ENCODE peak calls at places on chromosome 17, in five cellular contexts. Q is HAP-1; B is CD8-positive, alpha-beta memory T cell; I is IMR-90; F is fibroblast of lung. E is an unnamed sample.

GRCh38 chr17:80968602-80969029 is 23.0 kb upstream of the CHMP6 start:
- DNase-seq in Q (no peak), B (no peak), I (peak; percentile 49), F (peak; percentile 53), E (no peak)

GRCh38 chr17:78607061-78607460 is 29.9 kb upstream of the DNAH17 start:
- DNase-seq in Q (no peak), B (no peak), I (no peak), F (no peak), E (no peak)

GRCh38 chr17:67912656-67913055 is 83.6 kb downstream of the C17orf58 start:
- DNase-seq in Q (no peak), B (no peak), I (no peak), F (no peak), E (no peak)

GRCh38 chr17:55740515-55741352 is 10.1 kb upstream of the PCTP start:
- DNase-seq in Q (no peak), B (no peak), I (no peak), F (no peak), E (no peak)

GRCh38 chr17:50872710-50873424 is 6.7 kb upstream of the TOB1 start:
- DNase-seq in Q (no peak), B (peak; percentile 27), I (peak; percentile 25), F (peak; percentile 63), E (no peak)

GRCh38 chr17:61551255-61551742 is 39.7 kb downstream of the NACA2 start:
- DNase-seq in Q (peak; percentile 67), B (no peak), I (peak; percentile 67), F (peak; percentile 37), E (no peak)

GRCh38 chr17:82272495-82273326 is 789 bp downstream of the CSNK1D start:
- DNase-seq in Q (no peak), B (peak; percentile 23), I (no peak), F (no peak), E (no peak)

GRCh38 chr17:57662644-57663308 is 82.3 kb downstream of the CCDC182 start:
- DNase-seq in Q (no peak), B (peak; percentile 17), I (peak; percentile 99), F (peak; percentile 99), E (peak; percentile 96)

GRCh38 chr17:57810740-57811632 is 38.9 kb downstream of the MRPS23 start:
- DNase-seq in Q (no peak), B (no peak), I (peak; percentile 4), F (peak; percentile 78), E (no peak)

GRCh38 chr17:51479303-51479702 is 219.0 kb downstream of the UTP18 start:
- DNase-seq in Q (no peak), B (no peak), I (no peak), F (no peak), E (no peak)

GRCh38 chr17:36920032-36921000 is 17.0 kb upstream of the LHX1 start:
- DNase-seq in Q (no peak), B (no peak), I (peak; percentile 46), F (peak; percentile 83), E (peak; percentile 75)

GRCh38 chr17:55324296-55324978 is 59.7 kb downstream of the HLF start:
- DNase-seq in Q (no peak), B (no peak), I (no peak), F (no peak), E (no peak)

GRCh38 chr17:57739402-57740224 is 5.5 kb downstream of the CCDC182 start:
- DNase-seq in Q (no peak), B (no peak), I (no peak), F (no peak), E (no peak)

GRCh38 chr17:64130559-64131001 is 636 bp upstream of the ERN1 start:
- DNase-seq in Q (no peak), B (no peak), I (peak; percentile 80), F (peak; percentile 48), E (no peak)

GRCh38 chr17:82013341-82013740 is 9.3 kb downstream of the CENPX start:
- DNase-seq in Q (no peak), B (no peak), I (peak; percentile 10), F (no peak), E (no peak)

GRCh38 chr17:36544049-36544319 is 735 bp upstream of the GGNBP2 start:
- DNase-seq in Q (peak; percentile 49), B (no peak), I (peak; percentile 55), F (peak; percentile 55), E (no peak)

GRCh38 chr17:82477934-82478333 is 19.4 kb downstream of the NARF start:
- DNase-seq in Q (no peak), B (no peak), I (no peak), F (peak; percentile 28), E (no peak)

GRCh38 chr17:81429813-81430510 is 34.7 kb downstream of the BAHCC1 start:
- DNase-seq in Q (no peak), B (no peak), I (no peak), F (no peak), E (no peak)

GRCh38 chr17:29557717-29558116 is 9.1 kb downstream of the ABHD15 start:
- DNase-seq in Q (no peak), B (no peak), I (no peak), F (no peak), E (no peak)

GRCh38 chr17:38711792-38712571 is 6.9 kb downstream of the MLLT6 start:
- DNase-seq in Q (no peak), B (no peak), I (no peak), F (no peak), E (no peak)

GRCh38 chr17:72069744-72070143 is 51.1 kb upstream of the SOX9 start:
- DNase-seq in Q (no peak), B (no peak), I (no peak), F (no peak), E (no peak)

GRCh38 chr17:79871131-79871530 is 31.9 kb upstream of the CBX4 start:
- DNase-seq in Q (no peak), B (no peak), I (no peak), F (no peak), E (no peak)

GRCh38 chr17:58200024-58200633 is 7.6 kb downstream of the EPX start:
- DNase-seq in Q (peak; percentile 49), B (peak; percentile 28), I (peak; percentile 36), F (peak; percentile 20), E (no peak)

GRCh38 chr17:11900655-11901054 is 96.6 kb downstream of the ZNF18 start:
- DNase-seq in Q (no peak), B (no peak), I (no peak), F (no peak), E (no peak)

GRCh38 chr17:75616521-75617122 is 16.6 kb upstream of the SMIM5 start:
- DNase-seq in Q (no peak), B (no peak), I (no peak), F (no peak), E (no peak)

GRCh38 chr17:47235506-47235905 is 18.1 kb upstream of the ITGB3 start:
- DNase-seq in Q (no peak), B (no peak), I (no peak), F (no peak), E (no peak)

GRCh38 chr17:50479522-50480141 is 972 bp downstream of the RSAD1 start:
- DNase-seq in Q (peak; percentile 81), B (peak; percentile 49), I (peak; percentile 78), F (peak; percentile 70), E (no peak)

GRCh38 chr17:38879878-38880727 is 10.2 kb downstream of the LASP1 start:
- DNase-seq in Q (peak; percentile 61), B (no peak), I (peak; percentile 83), F (peak; percentile 89), E (no peak)

GRCh38 chr17:79027925-79028491 is 4.0 kb downstream of the C1QTNF1 start:
- DNase-seq in Q (no peak), B (no peak), I (no peak), F (no peak), E (no peak)

GRCh38 chr17:7016886-7017826 is 4.7 kb downstream of the RNASEK start:
- DNase-seq in Q (no peak), B (no peak), I (no peak), F (no peak), E (no peak)

GRCh38 chr17:7016406-7016805 is 4.0 kb downstream of the RNASEK start:
- DNase-seq in Q (no peak), B (no peak), I (no peak), F (no peak), E (no peak)

GRCh38 chr17:7019406-7019805 is 3.4 kb upstream of the BCL6B start:
- DNase-seq in Q (no peak), B (no peak), I (no peak), F (no peak), E (no peak)

GRCh38 chr17:7018331-7018964 is 4.4 kb upstream of the BCL6B start:
- DNase-seq in Q (no peak), B (no peak), I (no peak), F (no peak), E (no peak)

GRCh38 chr17:7017827-7018200 is 5.0 kb upstream of the BCL6B start:
- DNase-seq in Q (no peak), B (no peak), I (no peak), F (no peak), E (no peak)
- H3K4me3 ChIP-seq in Q (no peak overlapping the region), B (no peak overlapping the region), I (no peak overlapping the region), F (peak overlapping the region; percentile 60), E (no peak overlapping the region)

DNA sequence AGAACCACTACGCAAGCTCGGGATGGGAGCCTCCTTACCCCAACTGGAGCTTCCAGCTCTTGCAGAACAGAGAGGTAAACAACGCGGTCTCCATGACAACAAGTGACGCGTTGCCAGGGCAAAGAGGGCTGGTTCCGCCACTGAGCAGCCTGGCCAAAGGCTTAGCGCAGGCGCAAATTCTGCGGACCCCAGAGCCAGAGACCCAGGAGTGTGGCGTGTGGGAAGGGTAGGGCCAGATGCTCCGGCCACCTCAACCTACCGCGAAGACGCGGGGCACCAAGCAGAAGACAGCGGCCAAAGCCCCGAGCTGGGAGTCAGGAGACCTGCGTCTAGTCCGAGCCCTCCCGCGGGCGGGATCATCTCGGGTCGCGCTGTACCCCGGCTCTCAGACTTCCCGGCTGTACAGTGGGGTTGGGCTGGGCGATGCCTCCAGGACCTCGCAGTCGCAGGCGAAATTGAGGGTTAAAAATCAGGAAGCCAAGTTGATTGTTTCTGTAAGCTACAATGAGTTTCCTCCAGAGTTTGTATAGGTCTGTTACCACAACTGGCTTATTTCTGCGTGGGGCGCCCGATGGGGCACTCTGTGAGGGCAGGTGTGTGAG is at the start of gene TEKT1:
- DNase-seq in Q (no peak), B (peak; percentile 49), I (peak; percentile 26), F (peak; percentile 55), E (peak; percentile 43)
- H3K27me3 ChIP-seq in Q (peaks cover 23% of the 10 kb centered on the region), B (peaks cover 33% of the 10 kb centered on the region), I (peaks cover 12% of the 10 kb centered on the region), F (peaks cover 18% of the 10 kb centered on the region), E (peaks cover 24% of the 10 kb centered on the region)

DNA sequence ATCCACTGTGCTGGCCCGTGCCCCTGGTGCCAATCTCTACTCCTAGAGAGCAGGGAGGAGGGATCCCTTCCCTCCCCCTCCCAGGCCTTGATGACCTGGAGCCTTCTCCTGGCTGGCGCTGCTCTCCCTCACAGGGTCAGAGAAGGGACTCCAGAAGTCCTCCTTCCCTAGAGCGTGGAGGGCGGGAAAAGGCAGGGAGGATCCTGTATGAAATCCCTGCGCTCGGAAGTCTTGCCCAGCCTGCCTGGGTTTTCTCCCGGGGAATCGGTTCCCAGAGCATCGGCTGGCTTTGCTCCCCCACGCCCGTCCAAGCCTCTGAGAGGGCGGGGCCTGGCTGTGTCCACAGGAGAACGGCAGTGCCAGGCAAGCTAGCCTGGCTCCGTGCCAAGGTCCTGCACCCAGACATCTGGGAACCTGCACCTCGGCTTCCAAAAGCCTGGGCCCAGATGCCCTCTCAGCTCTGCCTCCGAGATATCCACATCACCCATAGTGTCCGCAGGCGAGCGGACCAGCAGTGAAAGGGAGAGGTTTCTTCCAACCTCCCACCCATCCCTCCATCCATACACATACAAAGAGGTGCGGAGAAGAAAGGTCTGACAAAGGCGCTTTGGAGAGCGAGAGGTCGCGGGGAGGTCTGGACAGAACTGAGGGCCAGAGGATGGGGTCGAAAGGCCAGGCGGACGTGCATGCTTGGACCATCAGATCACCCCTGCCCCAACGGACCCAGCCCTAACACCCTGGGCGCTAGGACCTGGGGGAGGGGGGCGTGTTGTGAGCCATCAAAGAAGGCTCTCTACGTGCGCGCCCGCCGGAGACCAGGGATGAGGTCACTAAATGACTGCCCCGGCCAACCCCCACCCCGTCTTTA is 1.1 kb downstream of the MPP2 start:
- DNase-seq in Q (peak; percentile 38), B (peak; percentile 18), I (peak; percentile 45), F (peak; percentile 65), E (no peak)
- H3K4me3 ChIP-seq in Q (peak overlapping the region; percentile 42), B (peak overlapping the region; percentile 89), I (peak overlapping the region; percentile 57), F (peak overlapping the region; percentile 78), E (peak overlapping the region; percentile 55)

GRCh38 chr17:66458782-66459181 is 156.4 kb downstream of the PRKCA start:
- DNase-seq in Q (no peak), B (no peak), I (no peak), F (no peak), E (no peak)
- H3K27me3 ChIP-seq in Q (no peaks in the 10 kb centered on the region), B (no peaks in the 10 kb centered on the region), I (no peaks in the 10 kb centered on the region), F (no peaks in the 10 kb centered on the region), E (no peaks in the 10 kb centered on the region)